ENCODE peak calls at places on chromosomes 7 and 10, in four cellular contexts. L is right lobe of liver, Z is M059J, N is GM18507. U is an unnamed sample.
A peak's percentile ranks its signal among the peaks of the same experiment; 100 is the strongest.

GRCh38 chr10:14438576-14438975 is 107.9 kb upstream of the FRMD4A start:
- DNase-seq in Z (peak; percentile 20), N (no peak), L (no peak), U (no peak)

GRCh38 chr10:77197544-77197943 is 440.1 kb downstream of the KCNMA1 start:
- DNase-seq in Z (no peak), L (no peak), N (no peak), U (no peak)

GRCh38 chr7:41033526-41033925 is 669.4 kb downstream of the INHBA start:
- DNase-seq in L (no peak), N (no peak), Z (peak; percentile 87), U (no peak)

GRCh38 chr7:127831312-127832212 is 179.6 kb downstream of the SND1 start:
- DNase-seq in L (no peak), Z (no peak), N (no peak), U (no peak)

GRCh38 chr7:158357898-158358821 is 229.5 kb downstream of the PTPRN2 start:
- DNase-seq in N (no peak), Z (no peak), L (no peak), U (peak; percentile 44)

GRCh38 chr7:117587931-117588330 is 108.1 kb downstream of the CFTR start:
- DNase-seq in N (no peak), Z (no peak), L (no peak), U (no peak)

GRCh38 chr7:46286346-46286745 is 365.3 kb upstream of the IGFBP3 start:
- DNase-seq in N (no peak), L (no peak), Z (no peak), U (no peak)

GRCh38 chr7:1912472-1913289 is 242.6 kb downstream of the ELFN1 start:
- DNase-seq in Z (no peak), N (no peak), L (no peak), U (no peak)

GRCh38 chr7:132647311-132647710 is 71.0 kb upstream of the PLXNA4 start:
- DNase-seq in L (no peak), N (no peak), Z (no peak), U (no peak)

GRCh38 chr7:29565186-29565540 is 1.5 kb downstream of the PRR15 start:
- DNase-seq in N (no peak), Z (no peak), L (no peak), U (no peak)

GRCh38 chr10:52215745-52216361 is 98.2 kb upstream of the DKK1 start:
- DNase-seq in L (peak; percentile 48), Z (peak; percentile 77), N (peak; percentile 15), U (no peak)

GRCh38 chr7:104126411-104126841 is 81.4 kb downstream of the ORC5 start:
- DNase-seq in L (no peak), Z (no peak), N (no peak), U (no peak)

GRCh38 chr10:99234067-99234738 is 1.4 kb downstream of the HPSE2 start:
- DNase-seq in Z (peak; percentile 57), L (peak; percentile 55), N (peak; percentile 76), U (peak; percentile 81)

GRCh38 chr10:4802711-4803487 is 23.1 kb upstream of the AKR1E2 start:
- DNase-seq in N (no peak), L (no peak), Z (no peak), U (no peak)

GRCh38 chr7:43781726-43782607 is 23.5 kb downstream of the BLVRA start:
- DNase-seq in N (no peak), L (no peak), Z (peak; percentile 40), U (no peak)

U was measured in cardiac septum.